ENCODE peak calls at places on chromosomes 16 and 17, in seven cellular contexts. L, W, B, I, V, C and Y are unnamed samples.

GRCh38 chr17:4902540-4902939 is 358 bp downstream of the CHRNE start:
- DNase-seq in L (no peak), W (no peak), B (no peak), I (no peak), V (no peak), C (no peak), Y (peak)

GRCh38 chr17:76725580-76726230 is 701 bp downstream of the JMJD6 start:
- DNase-seq in L (peak), W (peak), B (peak), I (peak), V (peak), C (no peak), Y (no peak)

GRCh38 chr17:40121886-40122465 is at the start of gene MSL1:
- DNase-seq in L (peak), W (peak), B (peak), I (peak), V (peak), C (no peak), Y (no peak)

GRCh38 chr17:80837711-80838110 is 153.9 kb upstream of the CHMP6 start:
- DNase-seq in L (no peak), W (no peak), B (no peak), I (no peak), V (no peak), C (no peak), Y (peak)

GRCh38 chr16:70162041-70162451 is 11.5 kb upstream of the CLEC18C start:
- DNase-seq in L (no peak), W (no peak), B (peak), I (no peak), V (no peak), C (peak), Y (no peak)

GRCh38 chr17:75774471-75774987 is 9.5 kb upstream of the GALK1 start:
- DNase-seq in L (no peak), W (peak), B (no peak), I (no peak), V (no peak), C (no peak), Y (no peak)

GRCh38 chr17:81126281-81127132 is 38.8 kb upstream of the PVALEF start:
- DNase-seq in L (no peak), W (no peak), B (no peak), I (no peak), V (no peak), C (no peak), Y (no peak)

GRCh38 chr17:80409626-80410025 is 5.3 kb upstream of the ENDOV start:
- DNase-seq in L (no peak), W (no peak), B (no peak), I (no peak), V (no peak), C (no peak), Y (no peak)

GRCh38 chr16:7449306-7449705 is 116.7 kb downstream of the RBFOX1 start:
- DNase-seq in L (no peak), W (no peak), B (no peak), I (no peak), V (no peak), C (no peak), Y (no peak)

GRCh38 chr17:61149862-61150362 is 249.7 kb upstream of the TBX2 start:
- DNase-seq in L (no peak), W (no peak), B (no peak), I (no peak), V (no peak), C (no peak), Y (no peak)

GRCh38 chr17:49434821-49435581 is 20.3 kb upstream of the PHB1 start:
- DNase-seq in L (peak), W (peak), B (peak), I (peak), V (peak), C (peak), Y (no peak)

GRCh38 chr17:15091825-15092224 is 173.3 kb downstream of the PMP22 start:
- DNase-seq in L (no peak), W (no peak), B (peak), I (peak), V (no peak), C (peak), Y (no peak)
- TF ChIP-seq CTCF in L (no peak), W (no peak), B (peak), I (no peak), V (no peak), C (peak), Y (peak)

GRCh38 chr16:71648162-71648561 is 22.2 kb downstream of the MARVELD3 start:
- DNase-seq in L (no peak), W (no peak), B (no peak), I (no peak), V (no peak), C (no peak), Y (no peak)

GRCh38 chr16:71647391-71647790 is 21.4 kb downstream of the MARVELD3 start:
- DNase-seq in L (no peak), W (no peak), B (no peak), I (no peak), V (no peak), C (no peak), Y (no peak)

GRCh38 chr16:71648921-71649320 is 22.9 kb downstream of the MARVELD3 start:
- DNase-seq in L (no peak), W (no peak), B (peak), I (no peak), V (no peak), C (peak), Y (no peak)

GRCh38 chr16:71645450-71645849 is 19.5 kb downstream of the MARVELD3 start:
- DNase-seq in L (no peak), W (no peak), B (peak), I (no peak), V (peak), C (peak), Y (no peak)
- TF ChIP-seq CTCF in L (peak), W (peak), B (peak), I (no peak), V (peak), C (peak), Y (peak)

GRCh38 chr17:62755139-62755851 is 52.8 kb downstream of the MARCHF10 start:
- DNase-seq in L (no peak), W (no peak), B (no peak), I (no peak), V (no peak), C (peak), Y (no peak)
- TF ChIP-seq CTCF in L (no peak), W (no peak), B (peak), I (no peak), V (no peak), C (no peak), Y (no peak)

GRCh38 chr16:24906199-24906808 is 60.5 kb downstream of the SLC5A11 start:
- DNase-seq in L (no peak), W (no peak), B (peak), I (no peak), V (peak), C (peak), Y (no peak)
- TF ChIP-seq CTCF in L (peak), W (peak), B (no peak), I (no peak), V (peak), C (peak), Y (peak)

GRCh38 chr16:47581114-47581513 is 120.0 kb downstream of the PHKB start:
- DNase-seq in L (no peak), W (no peak), B (no peak), I (no peak), V (no peak), C (peak), Y (no peak)
- TF ChIP-seq CTCF in L (no peak), W (no peak), B (peak), I (no peak), V (no peak), C (peak), Y (peak)

GRCh38 chr16:10597184-10597583 is 16.8 kb upstream of the EMP2 start:
- DNase-seq in L (no peak), W (no peak), B (no peak), I (no peak), V (no peak), C (no peak), Y (no peak)
- TF ChIP-seq CTCF in L (no peak), W (no peak), B (no peak), I (no peak), V (no peak), C (no peak), Y (no peak)

GRCh38 chr17:2724783-2725164 is 13.2 kb upstream of the CLUH start:
- DNase-seq in L (peak), W (peak), B (peak), I (peak), V (no peak), C (peak), Y (no peak)
- TF ChIP-seq CTCF in L (no peak), W (no peak), B (no peak), I (no peak), V (no peak), C (no peak), Y (peak)

GRCh38 chr16:1563786-1564185 is 30.3 kb downstream of the TMEM204 start:
- DNase-seq in L (no peak), W (no peak), B (no peak), I (no peak), V (no peak), C (no peak), Y (no peak)

GRCh38 chr16:1565083-1565805 is 31.8 kb downstream of the TMEM204 start:
- DNase-seq in L (no peak), W (no peak), B (no peak), I (no peak), V (no peak), C (no peak), Y (no peak)

GRCh38 chr16:1561836-1562235 is 28.4 kb downstream of the TMEM204 start:
- DNase-seq in L (no peak), W (no peak), B (no peak), I (no peak), V (no peak), C (no peak), Y (no peak)

GRCh38 chr16:1561266-1561665 is 27.8 kb downstream of the TMEM204 start:
- DNase-seq in L (no peak), W (no peak), B (no peak), I (no peak), V (no peak), C (no peak), Y (no peak)

GRCh38 chr16:1564325-1564724 is 30.9 kb downstream of the TMEM204 start:
- DNase-seq in L (no peak), W (peak), B (no peak), I (no peak), V (no peak), C (no peak), Y (no peak)
- TF ChIP-seq CTCF in L (no peak), W (peak), B (peak), I (no peak), V (peak), C (peak), Y (peak)